ENCODE peak calls at places on chromosomes 2 and 18, in nine cellular contexts. D is spleen, I is suprapubic skin, R is GM20000, W is AG04450, G is cardiac muscle cell, K is body of pancreas, M is CD14-positive monocyte, L is foreskin keratinocyte. P is an unnamed sample.
A peak's percentile ranks its signal among the peaks of the same experiment; 100 is the strongest.

GRCh38 chr2:42810971-42811865 is 18.8 kb upstream of the HAAO start:
- DNase-seq in I (peak; percentile 81), R (peak; percentile 63), G (peak; percentile 86), M (peak; percentile 52), D (peak; percentile 91), W (no peak), L (no peak), K (peak; percentile 34), P (peak; percentile 49)

GRCh38 chr2:200862532-200863000 is 1.9 kb downstream of the CLK1 start:
- DNase-seq in W (no peak), R (peak; percentile 51), K (peak; percentile 51), G (peak; percentile 67), L (peak; percentile 68), D (no peak), I (no peak), M (peak; percentile 60), P (peak; percentile 87)

GRCh38 chr2:69741281-69742169 is at the start of gene ANXA4:
- DNase-seq in R (peak; percentile 91), K (peak; percentile 91), I (peak; percentile 93), L (peak; percentile 77), G (peak; percentile 78), M (peak; percentile 59), D (peak; percentile 91), W (peak; percentile 45), P (peak; percentile 65)

GRCh38 chr2:47737191-47737975 is 45.6 kb upstream of the MSH6 start:
- DNase-seq in L (no peak), K (no peak), G (peak; percentile 41), M (no peak), R (no peak), I (no peak), D (no peak), W (no peak), P (no peak)

GRCh38 chr2:6053711-6054393 is 361.7 kb downstream of the SOX11 start:
- DNase-seq in I (no peak), W (no peak), D (no peak), M (no peak), L (no peak), G (no peak), K (no peak), R (no peak), P (no peak)

GRCh38 chr18:47754311-47755101 is 176.0 kb downstream of the SMAD2 start:
- DNase-seq in K (peak; percentile 53), I (no peak), W (no peak), L (no peak), M (no peak), R (peak; percentile 83), D (no peak), G (peak; percentile 14), P (peak; percentile 67)

GRCh38 chr2:145036421-145036901 is 516.5 kb upstream of the ZEB2 start:
- DNase-seq in W (no peak), D (no peak), L (no peak), R (no peak), K (no peak), M (no peak), I (no peak), G (peak; percentile 57), P (no peak)

GRCh38 chr2:237673130-237673921 is 45.9 kb downstream of the LRRFIP1 start:
- DNase-seq in I (peak; percentile 91), W (no peak), R (peak; percentile 52), L (peak; percentile 52), M (peak; percentile 94), K (no peak), D (peak; percentile 96), G (peak; percentile 56), P (peak; percentile 99)

GRCh38 chr18:13500227-13500865 is 226.0 kb downstream of the FAM210A start:
- DNase-seq in M (no peak), D (no peak), K (no peak), I (peak; percentile 57), W (no peak), R (no peak), L (peak; percentile 69), G (peak; percentile 60), P (peak; percentile 38)

GRCh38 chr2:231947694-231948093 is 13.8 kb upstream of the DIS3L2 start:
- DNase-seq in L (no peak), M (no peak), K (no peak), R (no peak), D (no peak), I (no peak), G (no peak), W (no peak), P (no peak)

GRCh38 chr2:39394427-39395002 is 42.6 kb downstream of the MAP4K3 start:
- DNase-seq in L (no peak), G (no peak), D (no peak), W (no peak), K (no peak), R (no peak), M (no peak), I (no peak), P (no peak)

GRCh38 chr2:101616411-101616810 is 81.1 kb upstream of the MAP4K4 start:
- DNase-seq in W (no peak), D (no peak), I (no peak), G (peak; percentile 35), R (no peak), M (no peak), K (peak; percentile 49), L (no peak), P (no peak)

GRCh38 chr2:239353697-239354096 is 47.1 kb downstream of the HDAC4 start:
- DNase-seq in D (no peak), M (no peak), R (no peak), K (no peak), W (no peak), G (no peak), I (no peak), L (no peak), P (no peak)

GRCh38 chr18:10230072-10230471 is 224.4 kb upstream of the APCDD1 start:
- DNase-seq in W (peak; percentile 4), L (peak; percentile 96), K (no peak), M (no peak), R (no peak), D (no peak), I (no peak), G (peak; percentile 89), P (peak; percentile 27)

GRCh38 chr2:64602436-64602835 is 51.3 kb downstream of the SERTAD2 start:
- DNase-seq in R (no peak), D (no peak), K (no peak), I (no peak), G (no peak), M (no peak), W (no peak), L (no peak), P (no peak)

GRCh38 chr2:64975232-64975791 is 13.9 kb upstream of the SLC1A4 start:
- DNase-seq in G (peak; percentile 22), I (no peak), L (peak; percentile 61), W (peak; percentile 48), D (no peak), K (peak; percentile 11), M (no peak), R (no peak), P (no peak)

GRCh38 chr2:99448556-99448955 is 41.3 kb downstream of the REV1 start:
- DNase-seq in W (no peak), K (no peak), R (no peak), I (no peak), M (no peak), D (no peak), L (peak; percentile 96), G (peak; percentile 63), P (no peak)

GRCh38 chr2:99573624-99574251 is 83.9 kb upstream of the REV1 start:
- DNase-seq in L (no peak), M (no peak), G (no peak), R (no peak), D (no peak), K (no peak), I (no peak), W (no peak), P (no peak)

GRCh38 chr18:1232867-1233266 is 328.2 kb downstream of the ADCYAP1 start:
- DNase-seq in D (no peak), M (no peak), L (no peak), G (no peak), K (no peak), R (no peak), W (no peak), I (no peak), P (no peak)

GRCh38 chr2:31980674-31981356 is 30.0 kb downstream of the MEMO1 start:
- DNase-seq in L (no peak), I (no peak), D (no peak), W (no peak), M (no peak), G (peak; percentile 53), R (peak; percentile 77), K (no peak), P (no peak)

GRCh38 chr2:95260028-95261023 is 13.9 kb upstream of the PROM2 start:
- DNase-seq in M (peak; percentile 42), L (peak; percentile 94), D (peak; percentile 68), W (no peak), K (no peak), I (no peak), R (no peak), G (peak; percentile 26), P (no peak)

GRCh38 chr2:118148809-118149208 is 60.5 kb downstream of the INSIG2 start:
- DNase-seq in L (no peak), M (no peak), G (peak; percentile 8), I (no peak), K (no peak), R (no peak), D (no peak), W (no peak), P (no peak)
- TF ChIP-seq CTCF in L (peak; percentile 48), M (no peak), G (no peak), I (no peak), K (peak; percentile 43), R (no peak), D (no peak), W (peak; percentile 6), P (no peak)

GRCh38 chr18:55861266-55861665 is 273.3 kb upstream of the TCF4 start:
- DNase-seq in R (no peak), M (no peak), G (peak; percentile 70), I (no peak), D (no peak), L (peak; percentile 49), W (no peak), K (peak; percentile 27), P (no peak)
- TF ChIP-seq CTCF in R (no peak), M (no peak), G (peak; percentile 64), I (no peak), D (no peak), L (peak; percentile 67), W (peak; percentile 67), K (peak; percentile 45), P (no peak)

GRCh38 chr2:82834893-82835292 is 1624.2 kb downstream of the SUCLG1 start:
- DNase-seq in K (no peak), W (no peak), G (no peak), M (no peak), R (no peak), I (no peak), L (no peak), D (no peak), P (no peak)

GRCh38 chr2:82837588-82838304 is 1621.3 kb downstream of the SUCLG1 start:
- DNase-seq in G (peak; percentile 92), R (no peak), K (no peak), W (peak; percentile 59), I (no peak), M (no peak), L (peak; percentile 95), D (no peak), P (no peak)

GRCh38 chr2:82839046-82839445 is 1620.0 kb downstream of the SUCLG1 start:
- DNase-seq in I (no peak), G (no peak), M (no peak), L (no peak), R (no peak), W (no peak), K (no peak), D (no peak), P (no peak)
- TF ChIP-seq CTCF in I (no peak), G (no peak), M (no peak), L (no peak), R (no peak), W (no peak), K (no peak), D (no peak), P (no peak)

GRCh38 chr2:109321570-109321969 is 192.6 kb downstream of the SH3RF3 start:
- DNase-seq in G (peak; percentile 78), W (no peak), M (no peak), K (no peak), I (no peak), D (no peak), L (no peak), R (no peak), P (no peak)
- TF ChIP-seq CTCF in G (peak; percentile 42), W (peak; percentile 35), M (no peak), K (no peak), I (no peak), D (no peak), L (peak; percentile 28), R (no peak), P (no peak)